ENCODE peak calls at places on chromosome 6, in eight cellular contexts. I, R, Y, V, E, S, L and F are unnamed samples.

GRCh38 chr6:124132256-124132655 is 328.6 kb downstream of the NKAIN2 start:
- DNase-seq in I (no peak), R (no peak), Y (no peak), V (no peak), E (no peak), S (no peak), L (no peak), F (no peak)

GRCh38 chr6:45323656-45324224 is 4.4 kb upstream of the RUNX2 start:
- DNase-seq in I (no peak), R (no peak), Y (no peak), V (no peak), E (no peak), S (no peak), L (no peak), F (no peak)

GRCh38 chr6:51339728-51340127 is 521.1 kb downstream of the TFAP2B start:
- DNase-seq in I (no peak), R (no peak), Y (no peak), V (no peak), E (no peak), S (no peak), L (peak), F (peak)

GRCh38 chr6:84052204-84052882 is 18.8 kb downstream of the MRAP2 start:
- DNase-seq in I (no peak), R (peak), Y (peak), V (no peak), E (peak), S (peak), L (peak), F (peak)

GRCh38 chr6:39755231-39755630 is 30.0 kb upstream of the KIF6 start:
- DNase-seq in I (no peak), R (no peak), Y (no peak), V (no peak), E (no peak), S (no peak), L (no peak), F (no peak)

GRCh38 chr6:166582258-166582657 is 4.2 kb downstream of the RAMACL start:
- DNase-seq in I (no peak), R (no peak), Y (no peak), V (no peak), E (no peak), S (no peak), L (no peak), F (no peak)

GRCh38 chr6:128124713-128125112 is 223.9 kb upstream of the THEMIS start:
- DNase-seq in I (no peak), R (no peak), Y (no peak), V (no peak), E (no peak), S (no peak), L (peak), F (no peak)

GRCh38 chr6:43934803-43935602 is 165.0 kb downstream of the VEGFA start:
- DNase-seq in I (no peak), R (no peak), Y (no peak), V (no peak), E (no peak), S (no peak), L (no peak), F (no peak)

GRCh38 chr6:108168501-108168979 is 2.7 kb downstream of the NR2E1 start:
- DNase-seq in I (no peak), R (no peak), Y (no peak), V (no peak), E (peak), S (peak), L (peak), F (peak)

GRCh38 chr6:113411006-113411405 is 446.1 kb upstream of the MARCKS start:
- DNase-seq in I (no peak), R (no peak), Y (no peak), V (peak), E (no peak), S (no peak), L (peak), F (no peak)

GRCh38 chr6:141922898-141923297 is 209.8 kb upstream of the GJE1 start:
- DNase-seq in I (no peak), R (no peak), Y (no peak), V (no peak), E (no peak), S (no peak), L (no peak), F (no peak)

GRCh38 chr6:124963416-124964083 is 1.3 kb downstream of the RNF217 start:
- DNase-seq in I (no peak), R (no peak), Y (no peak), V (no peak), E (no peak), S (no peak), L (peak), F (no peak)

GRCh38 chr6:96742702-96743101 is 94.6 kb downstream of the GPR63 start:
- DNase-seq in I (no peak), R (no peak), Y (no peak), V (no peak), E (no peak), S (no peak), L (no peak), F (no peak)

GRCh38 chr6:156557269-156557885 is 219.8 kb upstream of the ARID1B start:
- DNase-seq in I (peak), R (no peak), Y (peak), V (no peak), E (no peak), S (peak), L (peak), F (peak)

GRCh38 chr6:50543666-50544065 is 169.7 kb upstream of the TFAP2D start:
- DNase-seq in I (no peak), R (no peak), Y (no peak), V (no peak), E (no peak), S (no peak), L (no peak), F (no peak)

GRCh38 chr6:157288575-157288974 is 34.7 kb downstream of the TMEM242 start:
- DNase-seq in I (no peak), R (no peak), Y (no peak), V (no peak), E (no peak), S (no peak), L (no peak), F (no peak)

GRCh38 chr6:9494864-9495263 is 920.0 kb downstream of the TFAP2A start:
- DNase-seq in I (no peak), R (no peak), Y (no peak), V (no peak), E (no peak), S (no peak), L (no peak), F (no peak)

GRCh38 chr6:24415753-24416152 is 13.0 kb downstream of the MRS2 start:
- DNase-seq in I (no peak), R (no peak), Y (no peak), V (no peak), E (no peak), S (no peak), L (no peak), F (no peak)

GRCh38 chr6:117481926-117482239 is 591 bp upstream of the DCBLD1 start:
- DNase-seq in I (no peak), R (no peak), Y (no peak), V (peak), E (no peak), S (no peak), L (no peak), F (peak)

GRCh38 chr6:69185276-69185675 is 550.2 kb downstream of the ADGRB3 start:
- DNase-seq in I (no peak), R (no peak), Y (no peak), V (no peak), E (no peak), S (no peak), L (no peak), F (no peak)

GRCh38 chr6:168655462-168656152 is 214.6 kb downstream of the SMOC2 start:
- DNase-seq in I (no peak), R (no peak), Y (no peak), V (no peak), E (peak), S (no peak), L (no peak), F (no peak)

GRCh38 chr6:157831424-157832249 is 8.6 kb downstream of the SNX9 start:
- DNase-seq in I (no peak), R (no peak), Y (no peak), V (no peak), E (no peak), S (no peak), L (no peak), F (peak)

GRCh38 chr6:111087871-111088667 is 766 bp downstream of the SLC16A10 start:
- DNase-seq in I (no peak), R (no peak), Y (peak), V (peak), E (no peak), S (no peak), L (peak), F (peak)

DNA sequence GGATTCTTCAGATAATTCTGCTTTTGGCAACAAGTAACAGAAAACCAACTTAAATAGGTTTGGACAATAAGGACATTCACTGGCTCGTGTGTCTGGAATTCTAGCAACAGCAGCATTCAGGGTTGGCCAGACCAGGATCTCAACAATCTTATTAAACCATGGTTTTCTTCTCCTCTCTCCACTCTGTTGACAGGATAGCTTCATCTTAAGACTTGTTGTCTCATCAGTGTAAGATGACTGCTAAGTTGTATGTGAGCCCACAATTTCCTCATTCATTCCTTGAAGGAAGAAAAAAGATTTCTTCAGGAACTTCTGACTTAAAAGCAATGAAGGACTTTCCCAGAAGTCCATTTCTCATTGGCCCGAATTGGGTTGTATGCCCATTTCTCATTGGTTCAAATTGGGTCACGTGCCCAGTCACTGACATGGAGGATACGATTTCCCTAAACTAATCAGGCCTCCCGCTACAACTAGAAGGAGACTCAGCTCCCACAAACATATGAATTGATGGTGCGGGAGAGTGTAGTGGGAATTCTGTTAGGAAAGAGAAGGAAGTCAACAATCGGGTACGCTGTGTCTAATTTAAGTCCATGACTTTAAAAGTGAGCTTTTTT is 83.7 kb downstream of the SLC22A3 start:
- DNase-seq in I (no peak), R (no peak), Y (no peak), V (no peak), E (no peak), S (no peak), L (peak), F (no peak)
- H3K27ac ChIP-seq in I (no peak), R (peak), Y (peak), V (peak), E (peak), S (peak), L (peak), F (no peak)

GRCh38 chr6:57315851-57316250 is 1.6 kb upstream of the PRIM2 start:
- DNase-seq in I (no peak), R (no peak), Y (no peak), V (no peak), E (no peak), S (no peak), L (no peak), F (no peak)
- H3K27ac ChIP-seq in I (no peak), R (no peak), Y (no peak), V (no peak), E (peak), S (no peak), L (no peak), F (no peak)

GRCh38 chr6:33194431-33194979 is 2.2 kb upstream of the COL11A2 start:
- DNase-seq in I (no peak), R (no peak), Y (no peak), V (no peak), E (no peak), S (no peak), L (no peak), F (no peak)
- H3K27ac ChIP-seq in I (peak), R (no peak), Y (no peak), V (no peak), E (no peak), S (no peak), L (no peak), F (no peak)

DNA sequence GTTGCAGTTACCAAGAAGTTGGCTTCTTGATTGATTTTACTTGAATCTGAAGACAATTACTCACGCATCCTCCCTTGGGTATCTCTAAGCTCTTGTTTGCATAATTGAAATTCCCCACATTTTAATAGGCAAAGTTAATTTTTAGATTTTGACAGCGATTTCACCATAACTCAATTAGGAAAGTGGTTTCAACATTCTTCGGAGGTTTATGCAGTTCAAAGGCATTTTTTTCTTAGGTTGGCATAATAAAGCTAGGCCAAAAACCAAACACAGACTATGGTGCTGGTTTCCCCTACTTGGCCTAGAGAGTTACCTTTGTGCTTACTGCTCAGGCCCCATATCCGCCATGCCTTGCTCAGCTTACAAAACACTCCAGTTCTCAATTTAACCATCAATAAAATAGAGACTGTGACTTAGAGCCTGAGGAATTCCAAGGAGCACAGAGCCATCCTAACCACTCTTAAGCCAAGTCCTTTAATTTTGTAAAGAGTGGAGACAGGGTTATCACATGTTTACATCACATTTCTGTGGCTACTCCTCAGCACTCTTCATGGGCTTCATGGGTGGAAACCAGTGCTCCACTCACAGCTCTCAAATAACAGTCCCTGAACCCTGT is 32.1 kb downstream of the LAMA4 start:
- DNase-seq in I (no peak), R (no peak), Y (no peak), V (no peak), E (no peak), S (no peak), L (no peak), F (no peak)
- H3K27ac ChIP-seq in I (no peak), R (peak), Y (no peak), V (peak), E (peak), S (peak), L (peak), F (no peak)

DNA sequence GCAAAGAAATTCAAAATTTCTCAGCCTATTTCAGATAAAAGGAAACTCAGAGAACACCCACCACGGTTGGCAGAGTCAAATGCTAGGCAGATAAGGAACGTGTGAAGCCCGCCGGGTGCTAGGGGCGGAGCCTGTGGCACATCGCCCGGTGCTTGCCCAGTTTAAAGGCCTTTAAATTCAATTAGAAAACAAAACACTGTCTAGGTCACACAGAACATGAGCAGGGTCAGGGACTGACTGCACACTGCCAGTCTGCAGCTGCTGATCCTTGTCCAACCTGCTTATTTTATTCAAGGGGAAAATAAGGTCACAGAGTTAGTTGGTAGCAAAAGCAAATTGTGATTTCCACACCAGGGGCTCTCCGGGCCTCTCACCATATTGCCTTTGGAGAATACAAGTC is 75.8 kb downstream of the PSMG4 start:
- DNase-seq in I (peak), R (no peak), Y (no peak), V (peak), E (no peak), S (no peak), L (no peak), F (no peak)
- H3K27ac ChIP-seq in I (peak), R (no peak), Y (no peak), V (no peak), E (no peak), S (peak), L (no peak), F (no peak)

DNA sequence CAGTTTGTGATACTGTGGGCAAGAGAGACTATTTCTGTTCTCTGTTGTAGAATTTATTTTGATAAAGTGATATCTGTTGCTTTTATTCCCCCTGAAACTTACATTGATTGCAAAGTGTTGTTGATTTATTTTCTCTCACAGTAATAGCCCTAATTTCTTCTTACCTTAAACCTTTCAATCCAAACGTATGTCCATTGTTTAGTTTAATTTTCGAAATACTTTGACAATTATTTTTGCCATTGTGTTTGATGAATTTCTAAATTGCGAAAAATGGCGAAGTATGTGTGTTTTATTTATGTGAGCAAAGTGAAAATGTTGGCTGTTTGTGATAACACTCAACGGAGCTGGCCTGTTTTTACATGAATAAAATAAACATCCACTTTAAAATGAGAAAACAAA is 381 bp upstream of the ZSCAN26 start:
- DNase-seq in I (no peak), R (no peak), Y (no peak), V (no peak), E (no peak), S (no peak), L (no peak), F (no peak)
- H3K27ac ChIP-seq in I (peak), R (peak), Y (no peak), V (peak), E (peak), S (peak), L (peak), F (no peak)

GRCh38 chr6:150681992-150682391 is 82.3 kb downstream of the PLEKHG1 start:
- DNase-seq in I (no peak), R (no peak), Y (no peak), V (no peak), E (no peak), S (no peak), L (no peak), F (no peak)
- H3K27ac ChIP-seq in I (no peak), R (no peak), Y (no peak), V (no peak), E (no peak), S (peak), L (no peak), F (no peak)

GRCh38 chr6:136085370-136086115 is 164.6 kb downstream of the MTFR2 start:
- DNase-seq in I (no peak), R (no peak), Y (no peak), V (no peak), E (no peak), S (no peak), L (no peak), F (no peak)

GRCh38 chr6:136089885-136090284 is 160.2 kb downstream of the MTFR2 start:
- DNase-seq in I (no peak), R (no peak), Y (no peak), V (no peak), E (no peak), S (no peak), L (no peak), F (no peak)

GRCh38 chr6:136086686-136087085 is 163.4 kb downstream of the MTFR2 start:
- DNase-seq in I (no peak), R (no peak), Y (no peak), V (no peak), E (no peak), S (peak), L (no peak), F (no peak)

GRCh38 chr6:136088693-136089092 is 161.4 kb downstream of the MTFR2 start:
- DNase-seq in I (no peak), R (no peak), Y (no peak), V (no peak), E (no peak), S (no peak), L (no peak), F (no peak)

GRCh38 chr6:136087986-136088385 is 162.1 kb downstream of the MTFR2 start:
- DNase-seq in I (no peak), R (no peak), Y (no peak), V (no peak), E (no peak), S (no peak), L (no peak), F (no peak)
- H3K27ac ChIP-seq in I (no peak), R (no peak), Y (no peak), V (no peak), E (no peak), S (peak), L (no peak), F (no peak)